ENCODE peak calls at places on chromosomes 1 and 21, in five cellular contexts. L, I, A, J and E are unnamed samples.

GRCh38 chr1:55542901-55543504 is 327.8 kb upstream of the USP24 start:
- DNase-seq in J (no peak), A (no peak), L (no peak), I (no peak), E (no peak)

GRCh38 chr1:66207484-66207883 is 326.5 kb upstream of the SGIP1 start:
- DNase-seq in J (no peak), I (peak), A (no peak), L (no peak), E (no peak)

GRCh38 chr1:155173478-155174333 is at the start of gene TRIM46:
- DNase-seq in L (peak), I (no peak), A (peak), J (no peak), E (no peak)

GRCh38 chr1:76620371-76620770 is 246.9 kb upstream of the ST6GALNAC5 start:
- DNase-seq in L (no peak), J (no peak), A (no peak), I (no peak), E (no peak)

GRCh38 chr21:46083271-46084040 is 14.5 kb upstream of the COL6A2 start:
- DNase-seq in I (peak), A (no peak), L (no peak), J (no peak), E (no peak)

GRCh38 chr1:10788592-10789006 is 7.8 kb downstream of the CASZ1 start:
- DNase-seq in A (peak), I (no peak), J (peak), L (peak), E (no peak)

GRCh38 chr1:107547363-107548155 is 406.7 kb downstream of the NTNG1 start:
- DNase-seq in L (no peak), J (no peak), I (no peak), A (no peak), E (no peak)

GRCh38 chr1:240803151-240803550 is 191.2 kb upstream of the GREM2 start:
- DNase-seq in J (no peak), A (no peak), L (no peak), I (no peak), E (no peak)

GRCh38 chr1:61674221-61674620 is 50.7 kb downstream of the TM2D1 start:
- DNase-seq in I (no peak), L (no peak), J (no peak), A (no peak), E (no peak)

GRCh38 chr1:26729633-26730032 is 33.8 kb downstream of the ARID1A start:
- DNase-seq in J (no peak), L (no peak), I (no peak), A (no peak), E (no peak)

GRCh38 chr1:6762060-6762459 is 23.2 kb upstream of the CAMTA1 start:
- DNase-seq in A (no peak), J (peak), L (no peak), I (no peak), E (no peak)

GRCh38 chr1:234322979-234323378 is 50.3 kb upstream of the COA6 start:
- DNase-seq in I (no peak), A (peak), J (peak), L (peak), E (no peak)

GRCh38 chr1:63198921-63199530 is 123.3 kb upstream of the FOXD3 start:
- DNase-seq in J (no peak), I (no peak), L (no peak), A (no peak), E (no peak)

GRCh38 chr21:44582055-44582454 is 1.7 kb upstream of the KRTAP10-5 start:
- DNase-seq in J (no peak), I (no peak), L (no peak), A (no peak), E (no peak)

GRCh38 chr1:197066719-197067456 is at the start of gene F13B:
- DNase-seq in L (no peak), J (peak), A (no peak), I (no peak), E (no peak)

GRCh38 chr1:228009828-228010775 is 3.3 kb downstream of the WNT3A start:
- DNase-seq in J (no peak), L (no peak), A (peak), I (no peak), E (no peak)

GRCh38 chr1:231272880-231273279 is 31.9 kb downstream of the GNPAT start:
- DNase-seq in L (no peak), J (no peak), A (no peak), I (no peak), E (no peak)

GRCh38 chr1:170414989-170415733 is 116.8 kb upstream of the GORAB start:
- DNase-seq in A (no peak), J (no peak), I (peak), L (no peak), E (no peak)

DNA sequence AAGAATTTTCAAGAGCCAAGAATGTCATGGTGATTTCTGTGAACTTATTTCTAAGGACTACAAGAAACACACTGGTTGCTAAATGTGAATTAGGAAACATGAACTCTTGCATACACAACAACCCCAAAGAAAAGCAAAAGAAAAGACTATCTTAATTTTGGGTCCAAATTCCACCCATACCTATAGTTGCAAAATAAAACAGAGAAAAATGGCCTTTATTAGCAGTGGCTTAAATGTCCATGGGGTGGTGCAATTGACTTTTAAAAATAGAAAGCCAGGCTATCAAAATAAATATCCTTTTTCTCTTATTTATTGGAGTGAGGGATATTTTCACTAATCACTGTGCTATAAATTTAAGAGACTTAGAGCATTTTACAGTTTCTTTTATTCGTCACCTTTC is 80.9 kb upstream of the DPYD start:
- DNase-seq in I (no peak), A (no peak), J (no peak), L (no peak), E (no peak)
- TF ChIP-seq CTCF in I (no peak), A (no peak), J (no peak), L (no peak), E (no peak)

DNA sequence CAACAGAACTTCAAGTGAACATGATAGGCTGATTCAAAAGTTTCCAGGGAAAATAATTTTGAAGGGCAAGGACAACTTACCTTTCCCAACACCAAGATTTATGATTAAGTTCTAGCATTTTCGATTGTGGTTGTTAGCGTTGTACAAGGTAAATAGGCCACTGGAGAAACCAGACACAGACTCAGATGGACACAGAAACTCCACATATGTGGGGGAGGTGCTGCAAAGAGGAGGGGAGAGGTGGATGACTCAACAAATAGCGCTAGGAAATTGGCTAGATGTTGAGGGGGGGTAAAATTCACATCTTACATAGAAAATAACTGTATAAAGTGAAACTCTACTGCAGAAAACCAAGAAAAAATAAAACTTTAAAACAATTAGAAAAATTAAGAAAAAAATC is 564.4 kb downstream of the MATN1 start:
- DNase-seq in A (no peak), L (no peak), J (no peak), I (no peak), E (no peak)
- TF ChIP-seq EP300 in A (no peak), L (no peak), J (no peak), I (no peak), E (no peak)

DNA sequence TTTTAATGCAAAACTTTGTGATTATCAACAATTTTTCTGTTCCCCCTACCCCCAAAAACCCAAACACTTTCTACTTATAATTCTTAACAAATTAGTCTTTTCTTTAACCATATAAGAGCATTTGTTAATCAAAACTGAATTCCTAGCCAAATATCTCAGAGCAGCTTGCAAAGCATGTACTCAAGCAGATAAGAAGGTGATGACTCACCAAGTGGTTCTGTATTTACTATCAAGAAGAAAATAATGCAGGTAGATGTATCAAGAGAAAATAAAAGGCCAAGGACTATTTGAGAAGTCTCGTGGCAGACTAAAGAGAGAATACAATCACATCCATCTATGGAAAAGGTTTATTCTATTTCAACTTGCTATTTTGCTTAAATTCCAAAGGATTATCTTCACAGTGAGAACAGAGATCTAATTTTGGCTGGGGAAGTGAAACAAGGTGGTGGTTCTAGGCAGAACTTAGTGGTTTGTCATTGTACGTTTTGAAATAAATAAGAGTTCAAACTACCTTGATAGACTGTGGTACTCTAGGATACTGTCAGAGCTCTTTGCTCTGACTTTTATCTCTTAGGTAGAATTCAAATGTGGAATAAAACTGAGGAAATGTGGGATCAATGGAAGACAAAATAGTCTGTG is 94.7 kb upstream of the NRIP1 start:
- DNase-seq in L (no peak), J (no peak), I (no peak), A (no peak), E (no peak)
- H3K27ac ChIP-seq in L (no peak), J (no peak), I (no peak), A (no peak), E (no peak)

GRCh38 chr1:99465176-99465900 is 180.6 kb upstream of the PALMD start:
- DNase-seq in L (no peak), A (no peak), I (no peak), J (no peak), E (no peak)
- TF ChIP-seq CTCF in L (no peak), A (no peak), I (no peak), J (no peak), E (no peak)

GRCh38 chr1:167936068-167936929 is at the start of gene DCAF6:
- DNase-seq in I (peak), A (peak), J (peak), L (peak), E (peak)
- TF ChIP-seq EP300 in I (no peak), A (no peak), J (no peak), L (no peak), E (peak)

GRCh38 chr1:167333703-167334102 is 113.0 kb downstream of the POU2F1 start:
- DNase-seq in I (no peak), A (no peak), L (no peak), J (no peak), E (no peak)
- H3K27ac ChIP-seq in I (no peak), A (no peak), L (no peak), J (no peak), E (no peak)

DNA sequence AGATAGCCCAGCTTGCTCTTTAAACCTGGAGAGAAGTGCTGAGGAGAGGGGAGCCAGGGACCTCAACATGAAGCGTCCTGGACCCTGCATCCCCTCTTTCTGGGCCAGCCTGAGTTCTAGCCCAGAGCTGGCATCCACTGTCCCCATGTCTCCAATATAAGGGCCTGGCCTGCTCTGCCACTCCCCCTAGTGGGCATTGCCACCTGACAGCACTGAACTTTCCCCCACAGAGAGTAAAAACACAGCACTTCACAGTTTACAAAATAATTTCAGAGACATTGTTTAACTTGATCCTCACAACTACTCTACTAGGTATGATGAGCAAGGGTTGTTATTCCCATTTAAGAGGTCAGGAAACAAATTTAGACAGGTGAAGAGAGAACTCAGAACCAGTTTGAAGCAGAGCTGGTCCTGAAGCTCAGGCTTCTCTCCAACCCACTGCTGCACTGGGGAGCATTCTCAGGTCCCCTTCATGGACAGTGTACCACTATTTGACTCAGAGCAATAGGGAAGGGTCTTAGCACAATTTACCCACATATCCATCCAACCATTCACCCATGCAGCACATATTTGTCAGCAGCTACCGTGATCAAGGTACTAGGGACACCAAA is 151.2 kb downstream of the DMRTA2 start:
- DNase-seq in I (no peak), J (peak), L (peak), A (peak), E (no peak)
- TF ChIP-seq CTCF in I (no peak), J (peak), L (peak), A (no peak), E (peak)

GRCh38 chr1:28671254-28671780 is 2.7 kb downstream of the GMEB1 start:
- DNase-seq in A (no peak), L (no peak), I (no peak), J (no peak), E (no peak)

GRCh38 chr1:28663871-28664470 is 4.6 kb upstream of the GMEB1 start:
- DNase-seq in I (no peak), J (no peak), A (no peak), L (no peak), E (no peak)

GRCh38 chr1:28666806-28667205 is 1.8 kb upstream of the GMEB1 start:
- DNase-seq in I (no peak), L (no peak), A (no peak), J (no peak), E (no peak)

GRCh38 chr1:28668956-28669719 is 554 bp downstream of the GMEB1 start:
- DNase-seq in A (peak), L (peak), I (peak), J (peak), E (no peak)

GRCh38 chr1:28668191-28668955 is at the start of gene GMEB1:
- DNase-seq in L (peak), J (peak), A (peak), I (peak), E (peak)
- TF ChIP-seq EP300 in L (no peak), J (no peak), A (no peak), I (no peak), E (no peak)